ENCODE peak calls at places on chromosomes 11 and 22, in nine cellular contexts. M, S, L, I, O, J, R, X and G are unnamed samples.
A peak's percentile ranks its signal among the peaks of the same experiment; 100 is the strongest.

GRCh38 chr22:28884754-28885375 is 1.5 kb downstream of the ZNRF3 start:
- DNase-seq in J (peak; percentile 8), L (no peak), R (no peak), S (no peak), I (no peak), M (no peak), O (peak; percentile 36), X (no peak), G (no peak)

GRCh38 chr11:64538501-64538951 is 52.5 kb upstream of the SLC22A12 start:
- DNase-seq in S (no peak), M (no peak), J (no peak), O (no peak), R (no peak), X (no peak), L (no peak), I (no peak), G (no peak)

GRCh38 chr22:19887251-19887985 is 32.7 kb upstream of the GNB1L start:
- DNase-seq in R (no peak), O (no peak), I (no peak), M (no peak), S (no peak), J (no peak), L (no peak), X (no peak), G (no peak)

GRCh38 chr22:21917206-21917958 is 35.3 kb downstream of the PPM1F start:
- DNase-seq in J (no peak), I (no peak), X (peak; percentile 64), O (no peak), L (no peak), S (no peak), M (peak; percentile 31), R (no peak), G (no peak)

GRCh38 chr22:35838849-35839646 is 121.4 kb downstream of the APOL5 start:
- DNase-seq in J (peak; percentile 27), M (peak; percentile 79), S (peak; percentile 33), X (peak; percentile 79), R (no peak), L (no peak), O (peak; percentile 54), I (peak; percentile 82), G (peak; percentile 81)

GRCh38 chr11:13260196-13260962 is 17.2 kb upstream of the BMAL1 start:
- DNase-seq in J (no peak), I (no peak), S (no peak), M (no peak), O (peak; percentile 43), X (no peak), L (no peak), R (no peak), G (peak; percentile 89)

GRCh38 chr22:23220485-23221350 is 40.4 kb downstream of the BCR start:
- DNase-seq in J (peak; percentile 15), O (no peak), I (peak; percentile 53), R (no peak), X (peak; percentile 87), M (no peak), S (no peak), L (peak; percentile 41), G (peak; percentile 76)

GRCh38 chr11:87574193-87574592 is 536.5 kb downstream of the TMEM135 start:
- DNase-seq in I (no peak), R (no peak), O (no peak), S (no peak), L (no peak), M (no peak), X (no peak), J (no peak), G (no peak)

GRCh38 chr11:91243630-91244029 is 981.0 kb upstream of the FAT3 start:
- DNase-seq in M (no peak), R (no peak), X (peak; percentile 20), I (no peak), L (no peak), S (no peak), J (no peak), O (peak; percentile 36), G (peak; percentile 70)

GRCh38 chr11:133945087-133945974 is 11.4 kb downstream of the IGSF9B start:
- DNase-seq in S (no peak), O (peak; percentile 28), J (peak; percentile 40), M (no peak), X (peak; percentile 65), R (no peak), I (peak; percentile 14), L (no peak), G (peak; percentile 57)

GRCh38 chr11:12430351-12430750 is 53.0 kb downstream of the PARVA start:
- DNase-seq in J (peak; percentile 64), L (no peak), I (peak; percentile 77), R (no peak), O (peak; percentile 46), X (peak; percentile 72), S (no peak), M (peak; percentile 49), G (peak; percentile 88)

GRCh38 chr11:10044618-10045017 is 249.4 kb downstream of the SBF2 start:
- DNase-seq in L (no peak), S (no peak), O (no peak), R (no peak), M (no peak), J (no peak), X (no peak), I (no peak), G (peak; percentile 34)

GRCh38 chr11:8787372-8787771 is 104.8 kb downstream of the RPL27A start:
- DNase-seq in S (no peak), R (no peak), J (no peak), O (no peak), X (no peak), I (peak; percentile 53), L (no peak), M (no peak), G (no peak)

GRCh38 chr11:866481-866880 is 23.8 kb downstream of the TSPAN4 start:
- DNase-seq in O (no peak), M (no peak), S (no peak), R (no peak), L (no peak), J (no peak), X (no peak), I (no peak), G (no peak)

GRCh38 chr22:38104084-38104483 is 6.4 kb downstream of the BAIAP2L2 start:
- DNase-seq in L (no peak), J (no peak), X (peak; percentile 25), S (no peak), I (peak; percentile 11), O (peak; percentile 31), R (no peak), M (no peak), G (peak; percentile 27)

GRCh38 chr11:123624974-123625373 is 29.4 kb downstream of the SCN3B start:
- DNase-seq in J (no peak), I (peak; percentile 52), O (no peak), R (no peak), S (no peak), M (no peak), L (no peak), X (peak; percentile 74), G (peak; percentile 11)

GRCh38 chr11:132158091-132158490 is 787.7 kb downstream of the NTM start:
- DNase-seq in S (no peak), M (no peak), R (no peak), I (peak; percentile 14), O (peak; percentile 50), X (peak; percentile 29), L (no peak), J (no peak), G (peak; percentile 1)
- TF ChIP-seq CTCF in S (peak; percentile 48), M (peak; percentile 47), R (no peak), I (peak; percentile 34), O (peak; percentile 70), X (peak; percentile 60), L (peak; percentile 75), J (no peak), G (no peak)

GRCh38 chr11:126359431-126360048 is 4.1 kb downstream of the ST3GAL4 start:
- DNase-seq in R (peak; percentile 54), O (no peak), J (no peak), X (peak; percentile 82), M (peak; percentile 33), L (no peak), I (peak; percentile 37), S (no peak), G (peak; percentile 43)
- TF ChIP-seq CTCF in R (no peak), O (no peak), J (no peak), X (peak; percentile 24), M (peak; percentile 15), L (no peak), I (no peak), S (peak; percentile 4), G (no peak)

GRCh38 chr11:122593473-122594420 is 61.8 kb upstream of the UBASH3B start:
- DNase-seq in L (no peak), X (no peak), I (no peak), S (no peak), R (no peak), O (no peak), M (no peak), J (no peak), G (no peak)
- TF ChIP-seq CTCF in L (no peak), X (no peak), I (no peak), S (no peak), R (no peak), O (no peak), M (no peak), J (no peak), G (no peak)

GRCh38 chr11:131762346-131763110 is 392.1 kb downstream of the NTM start:
- DNase-seq in M (no peak), S (no peak), O (no peak), I (no peak), R (no peak), J (no peak), L (no peak), X (no peak), G (no peak)

GRCh38 chr11:131763193-131763890 is 392.9 kb downstream of the NTM start:
- DNase-seq in M (no peak), R (no peak), J (no peak), O (no peak), I (peak; percentile 46), S (no peak), L (no peak), X (peak; percentile 35), G (no peak)

GRCh38 chr11:131759140-131759539 is 388.7 kb downstream of the NTM start:
- DNase-seq in S (no peak), M (peak; percentile 28), L (no peak), I (no peak), R (no peak), J (no peak), O (no peak), X (no peak), G (no peak)

GRCh38 chr11:131758726-131759125 is 388.3 kb downstream of the NTM start:
- DNase-seq in X (no peak), R (no peak), S (no peak), L (no peak), M (no peak), J (no peak), O (no peak), I (no peak), G (no peak)

DNA sequence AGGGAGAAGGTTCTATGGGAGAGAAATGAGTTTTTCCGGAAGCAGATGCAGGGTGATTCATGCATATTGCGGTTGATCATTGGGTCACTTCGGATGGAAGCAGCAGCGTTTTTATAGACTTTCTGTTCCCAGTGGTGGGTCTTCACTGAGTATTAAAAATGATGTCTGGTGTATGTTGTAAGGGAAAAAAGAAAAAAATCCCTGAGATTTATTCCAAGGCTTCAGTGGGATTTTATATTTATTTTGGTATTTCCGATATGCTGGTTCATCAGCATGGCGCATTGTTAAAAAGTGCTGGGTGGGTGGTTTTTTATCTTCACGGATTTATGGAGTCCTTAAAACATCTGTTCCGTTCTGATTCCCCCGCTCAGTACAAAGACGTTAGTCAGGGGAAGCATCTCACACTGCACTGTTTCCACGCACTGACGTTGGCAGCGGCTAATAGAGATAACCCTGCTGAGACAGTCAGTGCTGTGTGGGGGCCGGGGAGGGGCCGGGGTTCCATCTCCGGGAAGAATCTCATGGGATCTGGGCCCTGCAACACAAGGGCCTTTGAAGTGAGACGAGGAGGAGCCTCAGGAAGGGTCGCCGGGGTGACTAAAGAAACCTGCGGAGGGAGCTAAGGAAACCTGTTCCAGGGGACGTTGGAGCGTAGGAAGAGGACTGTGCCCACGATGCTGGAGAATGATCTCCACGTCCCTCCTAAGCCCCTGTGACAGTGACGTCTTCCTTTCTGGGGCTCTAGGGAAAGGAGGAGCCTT is 390.0 kb downstream of the NTM start:
- DNase-seq in J (no peak), M (peak; percentile 78), I (peak; percentile 95), S (no peak), O (no peak), R (no peak), L (no peak), X (peak; percentile 85), G (no peak)
- TF ChIP-seq CTCF in J (no peak), M (no peak), I (no peak), S (no peak), O (no peak), R (no peak), L (no peak), X (peak; percentile 36), G (no peak)